ENCODE peak calls at places on chromosomes 5 and 9, in six cellular contexts. V, T, Z, N, A and S are unnamed samples.

GRCh38 chr5:132838516-132839282 is 8.3 kb upstream of the SHROOM1 start:
- DNase-seq in V (no peak), T (no peak), Z (no peak), N (no peak), A (no peak), S (no peak)

GRCh38 chr5:90843443-90843842 is 284.8 kb downstream of the ADGRV1 start:
- DNase-seq in V (peak; percentile 7), T (no peak), Z (no peak), N (no peak), A (no peak), S (no peak)

GRCh38 chr9:14098102-14098501 is 215.8 kb downstream of the NFIB start:
- DNase-seq in V (peak; percentile 23), T (no peak), Z (peak; percentile 13), N (no peak), A (peak; percentile 50), S (no peak)

GRCh38 chr5:123367739-123368138 is 55.5 kb downstream of the CEP120 start:
- DNase-seq in V (peak; percentile 31), T (no peak), Z (peak; percentile 19), N (no peak), A (peak; percentile 28), S (no peak)

GRCh38 chr5:34570721-34571379 is 85.3 kb upstream of the RAI14 start:
- DNase-seq in V (no peak), T (no peak), Z (peak; percentile 85), N (no peak), A (peak; percentile 75), S (peak; percentile 76)

GRCh38 chr9:101498323-101498722 is 35.3 kb upstream of the RNF20 start:
- DNase-seq in V (no peak), T (no peak), Z (no peak), N (no peak), A (no peak), S (no peak)

GRCh38 chr5:178115136-178115834 is 2.0 kb downstream of the N4BP3 start:
- DNase-seq in V (no peak), T (no peak), Z (no peak), N (no peak), A (no peak), S (no peak)

GRCh38 chr9:34451545-34451944 is 6.8 kb downstream of the FAM219A start:
- DNase-seq in V (no peak), T (no peak), Z (peak; percentile 45), N (peak; percentile 40), A (peak; percentile 24), S (no peak)

GRCh38 chr5:78005021-78005785 is 229.1 kb upstream of the TBCA start:
- DNase-seq in V (peak; percentile 33), T (no peak), Z (no peak), N (no peak), A (peak; percentile 24), S (peak; percentile 24)

GRCh38 chr5:116621599-116621998 is 47.0 kb upstream of the SEMA6A start:
- DNase-seq in V (no peak), T (no peak), Z (no peak), N (no peak), A (no peak), S (no peak)

DNA sequence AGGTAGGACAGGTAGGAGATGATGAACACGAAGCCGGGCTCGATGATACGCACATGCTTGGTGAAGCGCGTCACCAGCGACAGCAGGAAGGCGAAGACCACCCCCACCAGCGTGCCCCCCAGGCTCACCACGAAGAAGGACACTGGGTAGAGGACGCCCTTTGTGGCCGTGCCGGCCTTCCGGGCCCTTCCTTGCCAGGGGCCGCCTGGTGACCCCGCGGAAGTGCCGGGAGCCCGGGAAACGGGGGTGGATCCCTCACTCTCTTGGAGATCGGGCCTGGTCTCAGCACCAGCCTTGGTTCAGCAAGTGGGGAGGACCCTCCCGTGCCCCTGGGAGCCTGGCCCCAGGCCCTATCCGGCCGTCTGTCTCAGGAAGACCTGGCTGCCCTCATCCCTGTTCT is 39.7 kb downstream of the SLC9A3 start:
- DNase-seq in V (no peak), T (no peak), Z (no peak), N (no peak), A (no peak), S (no peak)
- TF ChIP-seq CTCF in V (no peak), T (no peak), Z (no peak), N (no peak), A (no peak), S (no peak)

DNA sequence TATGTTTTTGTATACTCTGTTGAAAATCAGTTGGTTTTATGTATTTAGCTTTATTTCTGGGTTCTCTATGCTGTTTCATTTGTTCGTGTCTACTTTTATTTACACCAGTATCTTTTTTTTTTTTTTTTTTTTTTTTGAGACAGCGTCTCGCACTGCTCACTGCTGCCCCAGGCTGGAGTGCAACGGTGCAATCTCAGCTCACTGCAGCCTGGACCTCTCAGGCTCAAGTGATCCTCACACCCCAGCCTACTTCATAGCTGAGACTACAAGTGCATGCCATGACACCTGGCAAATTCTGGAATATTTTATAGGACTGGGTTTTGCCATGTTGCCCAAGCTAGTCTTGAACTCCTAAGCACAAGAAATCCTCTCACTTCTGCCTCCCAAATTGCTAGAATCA is 869.4 kb upstream of the CDH6 start:
- DNase-seq in V (no peak), T (no peak), Z (no peak), N (no peak), A (no peak), S (no peak)
- TF ChIP-seq CTCF in V (no peak), T (peak; percentile 28), Z (no peak), N (no peak), A (no peak), S (no peak)

GRCh38 chr5:110335361-110336046 is 391.0 kb downstream of the TMEM232 start:
- DNase-seq in V (no peak), T (no peak), Z (peak; percentile 93), N (no peak), A (peak; percentile 32), S (peak; percentile 92)

GRCh38 chr5:110338336-110339083 is 388.0 kb downstream of the TMEM232 start:
- DNase-seq in V (no peak), T (no peak), Z (no peak), N (no peak), A (no peak), S (no peak)

GRCh38 chr5:110329955-110330354 is 396.5 kb downstream of the TMEM232 start:
- DNase-seq in V (no peak), T (no peak), Z (no peak), N (no peak), A (no peak), S (no peak)

GRCh38 chr5:110333384-110333783 is 393.1 kb downstream of the TMEM232 start:
- DNase-seq in V (peak; percentile 24), T (no peak), Z (no peak), N (no peak), A (peak; percentile 39), S (no peak)
- TF ChIP-seq CTCF in V (peak; percentile 52), T (peak; percentile 48), Z (peak; percentile 5), N (no peak), A (peak; percentile 47), S (no peak)

GRCh38 chr9:71737455-71737854 is 30.9 kb downstream of the CEMIP2 start:
- DNase-seq in V (peak; percentile 57), T (no peak), Z (peak; percentile 41), N (no peak), A (peak; percentile 23), S (no peak)
- TF ChIP-seq CTCF in V (no peak), T (no peak), Z (no peak), N (no peak), A (no peak), S (no peak)

DNA sequence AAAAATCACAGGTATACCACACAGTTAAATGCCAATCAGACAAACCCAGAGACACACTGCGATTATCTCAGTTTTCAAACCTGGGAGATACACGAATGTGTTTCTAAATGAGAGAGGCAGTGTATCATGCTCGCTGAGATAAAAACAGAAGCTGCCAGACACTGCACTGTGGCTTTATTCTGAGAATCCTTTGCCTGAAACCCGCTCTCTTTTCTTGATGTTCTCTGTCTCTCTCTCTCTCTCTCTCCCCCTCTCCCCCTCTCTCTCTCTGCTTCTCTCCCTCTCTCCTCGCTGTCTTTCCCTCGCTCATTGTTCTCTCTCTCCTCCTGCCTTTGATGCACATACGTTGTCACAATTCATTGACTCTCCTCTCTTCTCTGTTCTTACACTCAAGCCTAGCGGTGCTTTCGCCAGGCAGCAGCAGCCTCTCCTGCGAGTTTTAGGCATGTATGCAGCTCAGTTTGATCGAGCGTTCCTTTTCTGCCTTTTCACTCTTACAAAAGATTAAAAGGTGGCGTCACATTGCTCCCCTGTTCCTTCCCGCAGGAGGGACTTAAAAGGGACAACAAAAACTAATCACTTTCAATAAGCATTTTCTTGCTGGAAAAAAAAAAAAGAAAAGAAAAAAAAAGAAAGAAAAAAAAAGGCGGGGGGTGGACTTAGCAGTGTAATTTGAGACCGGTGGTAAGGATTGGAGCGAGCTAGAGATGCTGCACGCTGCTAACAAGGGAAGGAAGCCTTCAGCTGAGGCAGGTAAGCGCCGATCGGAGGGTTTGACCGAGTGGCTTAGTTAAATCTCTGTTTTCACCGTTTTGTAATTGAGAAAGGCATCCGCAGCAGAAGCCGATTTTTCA is 717.9 kb upstream of the WWC1 start:
- DNase-seq in V (no peak), T (no peak), Z (peak; percentile 72), N (no peak), A (peak; percentile 78), S (no peak)
- TF ChIP-seq CTCF in V (no peak), T (no peak), Z (peak; percentile 7), N (no peak), A (no peak), S (no peak)

DNA sequence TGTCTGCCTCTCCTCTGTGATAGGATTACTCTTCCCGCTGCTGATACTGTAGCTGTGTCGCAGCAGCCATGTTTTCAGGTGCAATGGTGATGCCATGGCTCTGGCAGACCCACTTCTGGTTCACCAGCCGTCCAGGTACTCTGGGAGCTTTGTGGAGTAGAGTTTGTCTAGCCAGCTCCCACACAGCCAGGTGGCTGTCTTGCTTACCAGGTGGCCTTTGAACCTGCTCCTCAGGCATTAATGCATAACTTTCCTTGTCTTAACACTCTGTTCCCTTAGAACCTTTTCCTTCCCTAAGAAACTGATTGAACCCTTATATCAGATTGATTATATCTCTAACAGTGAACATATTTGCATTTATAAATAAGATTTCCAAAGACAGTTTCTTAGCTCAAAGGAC is 42.2 kb downstream of the F2RL2 start:
- DNase-seq in V (no peak), T (no peak), Z (no peak), N (no peak), A (no peak), S (no peak)
- TF ChIP-seq CTCF in V (no peak), T (no peak), Z (no peak), N (no peak), A (no peak), S (no peak)